ENCODE peak calls at places on chromosomes 12 and 14, in seven cellular contexts. I is cerebellar cortex; Z is HEK293T; S is cardiac muscle cell; L is iPS DF 19.7; J is effector CD4-positive, alpha-beta T cell; E is T-helper 17 cell. K is an unnamed sample.
A peak's percentile ranks its signal among the peaks of the same experiment; 100 is the strongest.

GRCh38 chr12:24201258-24201970 is 251.9 kb upstream of the SOX5 start:
- DNase-seq in I (no peak), Z (no peak), S (no peak), L (no peak), J (no peak), E (no peak), K (no peak)

GRCh38 chr12:58915634-58916033 is 4.7 kb downstream of the LRIG3 start:
- DNase-seq in I (no peak), Z (no peak), S (peak; percentile 64), L (no peak), J (no peak), E (no peak), K (no peak)

GRCh38 chr14:55731881-55732498 is 152.0 kb downstream of the KTN1 start:
- DNase-seq in I (no peak), Z (peak; percentile 22), S (peak; percentile 64), L (no peak), J (peak; percentile 37), E (no peak), K (peak; percentile 81)

GRCh38 chr14:100221419-100222218 is 17.3 kb upstream of the YY1 start:
- DNase-seq in I (peak; percentile 63), Z (peak; percentile 54), S (peak; percentile 61), L (no peak), J (peak; percentile 62), E (peak; percentile 42), K (peak; percentile 67)

GRCh38 chr12:112973016-112973711 is 5.2 kb upstream of the OAS2 start:
- DNase-seq in I (no peak), Z (no peak), S (no peak), L (no peak), J (no peak), E (no peak), K (no peak)

GRCh38 chr12:92769124-92769901 is 66.5 kb downstream of the PLEKHG7 start:
- DNase-seq in I (no peak), Z (no peak), S (peak; percentile 23), L (no peak), J (no peak), E (no peak), K (no peak)

GRCh38 chr14:45251912-45252311 is 1.1 kb downstream of the MIS18BP1 start:
- DNase-seq in I (peak; percentile 4), Z (no peak), S (peak; percentile 32), L (no peak), J (no peak), E (no peak), K (no peak)

GRCh38 chr12:95509300-95509699 is 35.3 kb downstream of the METAP2 start:
- DNase-seq in I (no peak), Z (no peak), S (no peak), L (no peak), J (no peak), E (no peak), K (no peak)

GRCh38 chr12:45703942-45704341 is 25.6 kb upstream of the ARID2 start:
- DNase-seq in I (no peak), Z (no peak), S (no peak), L (no peak), J (no peak), E (no peak), K (no peak)

GRCh38 chr12:112140728-112141127 is 15.4 kb downstream of the TRAFD1 start:
- DNase-seq in I (no peak), Z (no peak), S (no peak), L (no peak), J (no peak), E (no peak), K (no peak)

GRCh38 chr12:3658327-3659163 is 94.4 kb downstream of the CRACR2A start:
- DNase-seq in I (no peak), Z (no peak), S (peak; percentile 57), L (peak; percentile 23), J (peak; percentile 12), E (no peak), K (peak; percentile 68)

GRCh38 chr12:10618338-10618987 is 5.1 kb upstream of the MAGOHB start:
- DNase-seq in I (no peak), Z (no peak), S (peak; percentile 35), L (no peak), J (no peak), E (no peak), K (no peak)

GRCh38 chr14:21860172-21860571 is 186.6 kb upstream of the OR4E1 start:
- DNase-seq in I (peak; percentile 10), Z (peak; percentile 22), S (peak; percentile 30), L (peak; percentile 50), J (peak; percentile 25), E (no peak), K (no peak)

GRCh38 chr12:99043319-99043914 is 398.3 kb downstream of the APAF1 start:
- DNase-seq in I (peak; percentile 86), Z (peak; percentile 42), S (peak; percentile 78), L (no peak), J (peak; percentile 3), E (peak; percentile 18), K (peak; percentile 73)

GRCh38 chr12:14774944-14775651 is 28.2 kb downstream of the WBP11 start:
- DNase-seq in I (peak; percentile 31), Z (no peak), S (peak; percentile 70), L (no peak), J (peak; percentile 7), E (peak; percentile 16), K (peak; percentile 63)

GRCh38 chr14:77682158-77682553 is 25.7 kb downstream of the ALKBH1 start:
- DNase-seq in I (no peak), Z (no peak), S (peak; percentile 11), L (no peak), J (no peak), E (no peak), K (no peak)

GRCh38 chr14:90651976-90652560 is 164.2 kb downstream of the TTC7B start:
- DNase-seq in I (no peak), Z (no peak), S (no peak), L (no peak), J (no peak), E (no peak), K (no peak)